ENCODE peak calls at places on chromosome 15, in four cellular contexts. O, D, Q and L are unnamed samples.

GRCh38 chr15:58587481-58587880 is 155.7 kb downstream of the LIPC start:
- DNase-seq in Q (no peak), D (no peak), O (no peak), L (no peak)

GRCh38 chr15:25947336-25948080 is 84.4 kb upstream of the ATP10A start:
- DNase-seq in D (peak), O (no peak), Q (no peak), L (no peak)

GRCh38 chr15:48652510-48653076 is 7.1 kb upstream of the FBN1 start:
- DNase-seq in D (no peak), O (no peak), Q (no peak), L (no peak)

GRCh38 chr15:81155375-81156218 is 21.5 kb downstream of the CFAP161 start:
- DNase-seq in D (peak), Q (peak), O (no peak), L (no peak)

GRCh38 chr15:101436526-101436925 is 53.0 kb downstream of the PCSK6 start:
- DNase-seq in D (no peak), Q (peak), O (no peak), L (no peak)

GRCh38 chr15:57296473-57297162 is 79.7 kb upstream of the CGNL1 start:
- DNase-seq in O (no peak), D (no peak), Q (no peak), L (no peak)

GRCh38 chr15:38085104-38085503 is 150.7 kb downstream of the TMCO5A start:
- DNase-seq in Q (no peak), D (no peak), O (no peak), L (no peak)

GRCh38 chr15:71730277-71731144 is 79.8 kb upstream of the NR2E3 start:
- DNase-seq in Q (no peak), O (no peak), D (no peak), L (no peak)

GRCh38 chr15:38187646-38188313 is 64.9 kb upstream of the SPRED1 start:
- DNase-seq in Q (no peak), O (no peak), D (no peak), L (no peak)

GRCh38 chr15:52181938-52182780 is 9.0 kb downstream of the GNB5 start:
- DNase-seq in Q (peak), O (no peak), D (no peak), L (no peak)

GRCh38 chr15:36469567-36469966 is 109.9 kb upstream of the CDIN1 start:
- DNase-seq in Q (no peak), O (no peak), D (no peak), L (no peak)

GRCh38 chr15:61921093-61921492 is 139.2 kb downstream of the VPS13C start:
- DNase-seq in O (no peak), Q (no peak), D (no peak), L (no peak)

GRCh38 chr15:66715181-66715624 is 13.2 kb downstream of the SMAD6 start:
- DNase-seq in D (no peak), O (no peak), Q (no peak), L (no peak)

GRCh38 chr15:76954744-76955143 is 23.2 kb downstream of the RCN2 start:
- DNase-seq in Q (no peak), O (no peak), D (no peak), L (no peak)

GRCh38 chr15:66071160-66071559 is 182.4 kb downstream of the MEGF11 start:
- DNase-seq in Q (no peak), D (no peak), O (no peak), L (no peak)

GRCh38 chr15:47746516-47746915 is 29.2 kb downstream of the SEMA6D start:
- DNase-seq in O (no peak), Q (no peak), D (no peak), L (no peak)

GRCh38 chr15:99682455-99682854 is 50.8 kb downstream of the LYSMD4 start:
- DNase-seq in Q (no peak), D (no peak), O (no peak), L (no peak)

GRCh38 chr15:76968310-76968709 is 26.6 kb upstream of the PSTPIP1 start:
- DNase-seq in O (no peak), Q (no peak), D (no peak), L (no peak)

GRCh38 chr15:39580630-39581500 is at the start of gene THBS1:
- DNase-seq in D (no peak), O (peak), Q (peak), L (peak)

GRCh38 chr15:41936649-41937567 is 35.4 kb downstream of the EHD4 start:
- DNase-seq in O (peak), Q (peak), D (no peak), L (no peak)

GRCh38 chr15:31573759-31574158 is 247.1 kb downstream of the KLF13 start:
- DNase-seq in O (no peak), D (no peak), Q (no peak), L (no peak)

GRCh38 chr15:58077427-58077826 is 11.9 kb upstream of the ALDH1A2 start:
- DNase-seq in O (no peak), Q (no peak), D (no peak), L (no peak)

GRCh38 chr15:90637693-90638092 is 79.5 kb upstream of the BLM start:
- DNase-seq in O (no peak), D (peak), Q (no peak), L (no peak)

GRCh38 chr15:34708422-34708821 is 46.4 kb downstream of the GJD2 start:
- DNase-seq in Q (no peak), O (no peak), D (peak), L (no peak)

GRCh38 chr15:44102675-44103254 is 92.3 kb downstream of the FRMD5 start:
- DNase-seq in Q (no peak), O (no peak), D (no peak), L (no peak)

GRCh38 chr15:58306591-58307312 is 125.0 kb upstream of the LIPC start:
- DNase-seq in D (no peak), O (no peak), Q (no peak), L (no peak)

GRCh38 chr15:91302588-91303439 is 202.8 kb downstream of the SV2B start:
- DNase-seq in O (no peak), Q (no peak), D (peak), L (no peak)

GRCh38 chr15:101318810-101319200 is 23.8 kb upstream of the SNRPA1 start:
- DNase-seq in O (no peak), Q (no peak), D (no peak), L (no peak)

GRCh38 chr15:82855286-82856092 is 46.1 kb downstream of the WHAMM start:
- DNase-seq in O (no peak), D (no peak), Q (peak), L (peak)

GRCh38 chr15:41512512-41513281 is 930 bp downstream of the LTK start:
- DNase-seq in D (no peak), O (no peak), Q (no peak), L (no peak)

GRCh38 chr15:76163429-76164020 is 103.7 kb downstream of the TMEM266 start:
- DNase-seq in D (peak), O (peak), Q (peak), L (no peak)

GRCh38 chr15:42065008-42065407 is 29.4 kb downstream of the PLA2G4D start:
- DNase-seq in O (no peak), Q (peak), D (peak), L (peak)

GRCh38 chr15:83487519-83487918 is 40.4 kb downstream of the SH3GL3 start:
- DNase-seq in D (no peak), Q (no peak), O (no peak), L (no peak)

GRCh38 chr15:37898385-37898784 is 36.1 kb upstream of the TMCO5A start:
- DNase-seq in O (no peak), D (no peak), Q (no peak), L (no peak)

DNA sequence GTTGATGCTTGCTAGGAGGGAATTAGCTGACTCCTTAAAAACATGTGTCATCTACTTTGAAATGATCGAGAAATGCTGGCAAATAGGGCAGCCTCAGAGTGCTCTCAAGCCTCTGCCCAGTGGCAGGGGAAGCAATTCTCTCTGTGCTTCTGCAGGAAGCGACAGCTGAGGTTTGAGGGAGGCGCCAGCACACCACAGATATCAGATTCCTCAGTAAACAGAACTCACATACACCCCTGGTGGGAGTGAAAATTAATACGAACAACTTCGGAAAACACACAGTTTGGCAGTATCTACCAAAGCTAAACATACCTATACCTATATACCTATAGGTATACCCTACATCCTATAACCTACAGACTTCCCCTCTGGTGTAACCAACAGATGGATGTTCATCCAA is 61.3 kb downstream of the NSMCE3 start:
- DNase-seq in O (no peak), Q (no peak), D (no peak), L (no peak)
- TF ChIP-seq CTCF in O (no peak), Q (no peak), D (no peak), L (no peak)

GRCh38 chr15:78069052-78069414 is 8.5 kb downstream of the TBC1D2B start:
- DNase-seq in Q (no peak), O (no peak), D (no peak), L (no peak)
- TF ChIP-seq CTCF in Q (no peak), O (no peak), D (no peak), L (no peak)

DNA sequence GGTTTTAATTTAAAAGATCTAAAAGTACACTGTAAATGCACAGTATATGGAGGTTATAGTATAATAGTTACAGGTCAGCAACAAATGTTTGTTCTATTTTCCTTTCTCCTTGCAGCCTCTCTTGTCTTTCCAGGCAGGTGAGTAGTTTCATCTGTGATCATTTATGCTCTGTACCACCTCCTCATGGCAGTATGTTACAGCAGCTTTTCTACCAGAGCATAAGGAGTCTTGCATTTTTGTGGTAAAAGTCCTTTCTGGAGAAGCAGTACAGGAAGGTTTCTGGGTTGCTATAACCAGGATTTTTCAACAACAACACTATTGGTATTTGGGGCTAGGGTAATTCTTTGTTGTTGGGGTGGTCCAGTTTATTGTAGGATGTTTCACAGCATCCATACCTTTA is 59.5 kb downstream of the ZNF609 start:
- DNase-seq in O (no peak), D (no peak), Q (no peak), L (no peak)
- TF ChIP-seq CTCF in O (no peak), D (no peak), Q (no peak), L (no peak)

GRCh38 chr15:60000824-60001641 is 3.1 kb upstream of the FOXB1 start:
- DNase-seq in D (no peak), Q (no peak), O (no peak), L (no peak)
- TF ChIP-seq CTCF in D (no peak), Q (no peak), O (no peak), L (no peak)

GRCh38 chr15:74212494-74212893 is 9.9 kb upstream of the STRA6 start:
- DNase-seq in Q (no peak), O (no peak), D (no peak), L (no peak)
- TF ChIP-seq CTCF in Q (no peak), O (no peak), D (no peak), L (no peak)

DNA sequence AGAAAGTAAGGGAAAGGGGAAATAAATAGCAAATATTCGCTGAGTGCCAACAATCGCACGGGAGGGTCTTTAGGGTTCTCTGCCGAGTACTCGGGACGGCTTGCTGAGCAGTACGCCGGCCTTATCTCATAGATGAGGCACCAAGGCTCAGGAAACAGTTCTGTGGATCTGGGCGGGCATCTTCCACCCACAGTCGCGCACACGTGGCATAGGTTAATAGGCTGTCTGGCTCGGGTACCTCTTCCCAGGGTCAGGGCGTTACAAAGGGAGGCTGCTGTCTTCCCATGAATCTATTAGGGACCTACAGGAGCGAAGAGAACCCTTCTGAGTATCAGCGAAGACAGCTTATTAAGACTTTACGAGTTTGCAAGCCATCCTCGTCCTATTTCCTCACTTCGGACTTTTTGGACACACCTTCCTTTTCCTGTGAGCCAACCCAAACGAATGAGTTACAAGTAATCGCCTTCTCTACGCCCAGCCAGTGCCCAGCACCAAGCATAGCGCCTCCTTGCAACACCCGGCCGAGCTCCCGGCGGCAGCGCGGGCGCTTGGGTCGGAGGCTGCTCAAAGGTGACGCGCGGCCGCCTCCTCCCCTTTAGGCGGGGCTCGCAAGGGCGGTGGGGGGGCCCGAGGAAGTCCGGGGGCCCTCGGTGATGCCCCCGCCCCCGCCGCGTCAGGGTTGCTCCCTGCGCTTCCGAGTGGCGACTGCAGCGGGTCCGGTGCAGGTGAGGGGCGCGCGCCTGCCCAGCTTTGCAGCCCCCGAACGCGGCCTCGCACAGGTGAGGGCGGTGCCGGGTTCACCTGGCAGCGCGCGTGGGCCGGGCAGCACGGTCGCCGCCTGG is at the start of gene MCTP2:
- DNase-seq in D (no peak), Q (peak), O (peak), L (peak)
- TF ChIP-seq CTCF in D (no peak), Q (no peak), O (no peak), L (peak)

GRCh38 chr15:87778358-87778757 is 478.2 kb downstream of the NTRK3 start:
- DNase-seq in D (no peak), Q (no peak), O (no peak), L (no peak)
- TF ChIP-seq CTCF in D (no peak), Q (no peak), O (no peak), L (no peak)